ENCODE peak calls at places on chromosomes 4 and X, in eight cellular contexts. H, R, W, D, O, E, Q and X are unnamed samples.

GRCh38 chrX:107731831-107732502 is 43.6 kb downstream of the TSC22D3 start:
- DNase-seq in O (peak; percentile 94), W (peak; percentile 95), E (peak; percentile 80), R (peak; percentile 96), Q (peak; percentile 42), D (peak; percentile 76), H (peak; percentile 88), X (peak; percentile 74)

GRCh38 chr4:140049924-140050681 is 103.9 kb downstream of the MAML3 start:
- DNase-seq in O (no peak), Q (no peak), H (no peak), E (no peak), D (no peak), W (no peak), R (no peak), X (no peak)

GRCh38 chrX:22603060-22603459 is 330.3 kb downstream of the CBLL2 start:
- DNase-seq in W (no peak), D (no peak), O (no peak), E (no peak), R (no peak), Q (no peak), H (no peak), X (no peak)

GRCh38 chr4:156775803-156776202 is 195.8 kb downstream of the PDGFC start:
- DNase-seq in R (no peak), E (no peak), H (no peak), W (no peak), O (no peak), Q (no peak), D (no peak), X (no peak)

GRCh38 chr4:180852743-180853142 is 1390.5 kb upstream of the TENM3 start:
- DNase-seq in H (no peak), E (no peak), W (no peak), D (no peak), R (no peak), O (no peak), Q (no peak), X (no peak)

GRCh38 chrX:101745046-101745445 is 85.4 kb upstream of the ARMCX2 start:
- DNase-seq in Q (no peak), R (no peak), W (no peak), O (no peak), D (no peak), H (no peak), E (no peak), X (no peak)

GRCh38 chrX:13000311-13000811 is 25.5 kb downstream of the TMSB4X start:
- DNase-seq in O (no peak), D (no peak), W (no peak), R (no peak), E (no peak), H (no peak), Q (no peak), X (no peak)

GRCh38 chrX:111823068-111823467 is 52.9 kb upstream of the TRPC5OS start:
- DNase-seq in Q (no peak), E (no peak), O (no peak), D (no peak), W (no peak), R (no peak), H (no peak), X (no peak)

GRCh38 chr4:165686756-165687155 is 186.3 kb upstream of the TLL1 start:
- DNase-seq in W (no peak), Q (no peak), O (no peak), R (no peak), H (no peak), E (no peak), D (no peak), X (no peak)

GRCh38 chr4:102501176-102501634 is at the start of gene NFKB1:
- DNase-seq in Q (no peak), H (peak; percentile 79), R (peak; percentile 83), W (peak; percentile 70), O (peak; percentile 54), D (peak; percentile 24), E (peak; percentile 73), X (peak; percentile 31)

GRCh38 chrX:106168107-106168506 is at the start of gene PWWP3B:
- DNase-seq in D (no peak), E (peak; percentile 23), R (no peak), W (peak; percentile 84), H (peak; percentile 19), Q (peak; percentile 38), O (peak; percentile 61), X (peak; percentile 31)

GRCh38 chrX:9786839-9787635 is 808 bp downstream of the SHROOM2 start:
- DNase-seq in D (no peak), R (no peak), O (no peak), Q (no peak), H (no peak), W (peak; percentile 39), E (no peak), X (no peak)

GRCh38 chr4:67565284-67565683 is 6.8 kb downstream of the STAP1 start:
- DNase-seq in E (no peak), O (no peak), H (no peak), R (no peak), D (no peak), W (no peak), Q (no peak), X (no peak)

GRCh38 chr4:152352645-152353116 is 183.2 kb downstream of the FBXW7 start:
- DNase-seq in E (peak; percentile 19), O (peak; percentile 81), R (peak; percentile 87), Q (peak; percentile 81), H (peak; percentile 65), D (peak; percentile 48), W (peak; percentile 61), X (peak; percentile 19)

GRCh38 chr4:74039065-74039763 is 725 bp upstream of the CXCL3 start:
- DNase-seq in Q (no peak), E (no peak), D (no peak), R (no peak), W (no peak), O (no peak), H (no peak), X (peak; percentile 9)

GRCh38 chrX:19212037-19212436 is 89.8 kb upstream of the ADGRG2 start:
- DNase-seq in D (no peak), Q (no peak), W (no peak), O (no peak), R (no peak), E (no peak), H (no peak), X (no peak)

GRCh38 chrX:81259714-81260395 is 58.0 kb downstream of the SH3BGRL start:
- DNase-seq in Q (no peak), R (no peak), O (no peak), E (no peak), D (no peak), W (no peak), H (no peak), X (no peak)

GRCh38 chrX:130482871-130483270 is 81.1 kb downstream of the RBMX2 start:
- DNase-seq in E (no peak), Q (no peak), D (no peak), W (no peak), H (no peak), O (no peak), R (no peak), X (no peak)

GRCh38 chr4:146407669-146408084 is 114.1 kb downstream of the SLC10A7 start:
- DNase-seq in H (no peak), D (no peak), E (no peak), R (no peak), Q (no peak), O (no peak), W (no peak), X (no peak)

GRCh38 chr4:185011408-185011807 is 6.9 kb upstream of the HELT start:
- DNase-seq in E (no peak), R (no peak), Q (peak; percentile 4), O (no peak), H (no peak), D (no peak), W (no peak), X (no peak)
- H3K27me3 ChIP-seq in E (peaks cover 86% of the 10 kb centered on the region), R (peaks cover 32% of the 10 kb centered on the region), Q (no peaks in the 10 kb centered on the region), O (peaks cover 3% of the 10 kb centered on the region), H (peaks cover 50% of the 10 kb centered on the region), D (no peaks in the 10 kb centered on the region), W (no peaks in the 10 kb centered on the region), X (peaks cover 92% of the 10 kb centered on the region)

GRCh38 chrX:153766871-153767673 is 3.0 kb downstream of the PLXNB3 start:
- DNase-seq in E (peak; percentile 8), O (peak; percentile 14), D (no peak), R (peak; percentile 82), W (peak; percentile 29), H (peak; percentile 16), Q (no peak), X (no peak)

GRCh38 chrX:153767674-153768055 is 3.6 kb downstream of the PLXNB3 start:
- DNase-seq in O (no peak), E (no peak), D (no peak), W (no peak), R (no peak), Q (no peak), H (no peak), X (no peak)

GRCh38 chrX:153764786-153765137 is 713 bp downstream of the PLXNB3 start:
- DNase-seq in W (no peak), E (no peak), D (no peak), Q (no peak), O (peak; percentile 17), H (no peak), R (peak; percentile 17), X (no peak)

GRCh38 chrX:153765138-153766079 is 1.4 kb downstream of the PLXNB3 start:
- DNase-seq in H (peak; percentile 27), W (peak; percentile 25), Q (no peak), D (no peak), E (peak; percentile 7), O (peak; percentile 36), R (peak; percentile 32), X (no peak)

DNA sequence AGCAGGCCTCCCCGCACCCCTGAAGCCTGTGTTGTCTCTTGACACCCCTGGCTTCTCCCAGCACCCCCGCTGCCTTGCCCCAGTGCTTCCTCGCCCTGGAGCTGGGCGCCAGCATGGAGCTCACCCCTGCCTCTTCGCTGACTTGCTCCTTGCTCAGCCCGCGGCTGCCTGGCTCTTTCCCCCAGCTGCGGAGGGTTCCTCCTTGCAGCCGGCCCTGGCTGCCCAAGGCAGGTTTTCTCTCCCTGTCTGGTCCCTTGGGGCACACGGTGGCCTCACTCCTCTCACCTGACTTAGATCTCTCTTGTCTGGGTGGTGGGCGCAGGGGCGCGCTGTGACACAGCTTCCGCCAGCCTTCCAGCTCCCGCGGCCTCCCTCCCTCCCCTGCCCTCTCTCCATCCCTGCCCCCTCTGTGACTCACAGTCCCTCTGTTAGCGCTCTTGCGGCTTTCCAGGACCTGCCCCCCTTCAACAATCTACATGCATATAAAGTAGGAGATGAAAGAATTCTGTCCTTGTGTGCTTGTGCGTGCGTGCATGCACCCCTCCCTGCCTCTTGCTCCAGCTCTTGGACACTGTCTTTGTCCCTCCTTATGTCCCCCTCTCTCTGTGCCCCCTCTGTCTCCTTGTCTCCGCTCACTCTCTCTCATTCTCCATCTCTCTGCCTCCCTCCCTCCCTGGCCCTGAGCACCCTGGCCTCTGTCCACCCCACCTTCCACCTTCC is 2.2 kb downstream of the PLXNB3 start:
- DNase-seq in Q (no peak), R (peak; percentile 65), E (peak; percentile 11), H (peak; percentile 14), W (peak; percentile 36), D (no peak), O (peak; percentile 40), X (no peak)
- TF ChIP-seq POLR2A in Q (no peak), R (no peak), E (no peak), H (no peak), W (no peak), D (no peak), O (no peak), X (no peak)

GRCh38 chr4:184960505-184960971 is 57.8 kb upstream of the HELT start:
- DNase-seq in W (no peak), E (no peak), R (no peak), H (no peak), Q (no peak), D (no peak), O (no peak), X (no peak)
- H3K27ac ChIP-seq in W (no peak overlapping the region), E (no peak overlapping the region), R (no peak overlapping the region), H (no peak overlapping the region), Q (no peak overlapping the region), D (no peak overlapping the region), O (no peak overlapping the region), X (no peak overlapping the region)

GRCh38 chrX:14946721-14947120 is 73.5 kb downstream of the MOSPD2 start:
- DNase-seq in Q (no peak), W (no peak), H (no peak), O (no peak), E (no peak), R (no peak), D (no peak), X (no peak)
- H3K27me3 ChIP-seq in Q (no peaks in the 10 kb centered on the region), W (no peaks in the 10 kb centered on the region), H (no peaks in the 10 kb centered on the region), O (no peaks in the 10 kb centered on the region), E (no peaks in the 10 kb centered on the region), R (peaks cover 19% of the 10 kb centered on the region), D (no peaks in the 10 kb centered on the region), X (no peaks in the 10 kb centered on the region)